ENCODE peak calls at places on chromosomes 6 and 20, in four cellular contexts. G is naive thymus-derived CD4-positive, alpha-beta T cell; J is fibroblast of lung; S is thoracic aorta. T is an unnamed sample.

GRCh38 chr20:51541189-51542032 is 1.1 kb downstream of the NFATC2 start:
- DNase-seq in G (peak; percentile 46), J (peak; percentile 43), S (peak; percentile 42), T (peak; percentile 92)

GRCh38 chr20:54067606-54068174 is 2.7 kb downstream of the BCAS1 start:
- DNase-seq in G (no peak), J (no peak), S (no peak), T (no peak)

GRCh38 chr20:24691901-24692351 is 222.5 kb downstream of the SYNDIG1 start:
- DNase-seq in G (no peak), J (no peak), S (no peak), T (peak; percentile 65)

GRCh38 chr6:7505196-7505699 is 36.2 kb upstream of the DSP start:
- DNase-seq in G (no peak), J (peak; percentile 12), S (no peak), T (no peak)

GRCh38 chr20:52832151-52832550 is 140.0 kb upstream of the TSHZ2 start:
- DNase-seq in G (no peak), J (no peak), S (no peak), T (no peak)

GRCh38 chr6:118706702-118707101 is 55.3 kb upstream of the CEP85L start:
- DNase-seq in G (no peak), J (no peak), S (no peak), T (no peak)

GRCh38 chr6:96909826-96910225 is 12.1 kb upstream of the NDUFAF4 start:
- DNase-seq in G (no peak), J (no peak), S (no peak), T (no peak)

GRCh38 chr20:37042986-37043972 is 52.5 kb downstream of the RBL1 start:
- DNase-seq in G (no peak), J (no peak), S (no peak), T (no peak)

GRCh38 chr20:34074101-34074760 is 37.8 kb downstream of the EIF2S2 start:
- DNase-seq in G (no peak), J (no peak), S (no peak), T (no peak)

GRCh38 chr6:82910394-82910793 is 155.2 kb downstream of the UBE3D start:
- DNase-seq in G (no peak), J (no peak), S (no peak), T (no peak)

GRCh38 chr20:63156221-63156671 is 59.7 kb downstream of the YTHDF1 start:
- DNase-seq in G (no peak), J (no peak), S (no peak), T (no peak)

GRCh38 chr6:133632206-133632605 is 256.7 kb upstream of the TCF21 start:
- DNase-seq in G (no peak), J (peak; percentile 60), S (no peak), T (no peak)

GRCh38 chr6:114220241-114220640 is 122.6 kb downstream of the HS3ST5 start:
- DNase-seq in G (no peak), J (no peak), S (no peak), T (no peak)

GRCh38 chr6:108518714-108519576 is 41.8 kb upstream of the FOXO3 start:
- DNase-seq in G (no peak), J (peak; percentile 25), S (no peak), T (no peak)

GRCh38 chr20:29301624-29302259 is 1955.7 kb upstream of the DEFB115 start:
- DNase-seq in G (no peak), J (no peak), S (no peak), T (no peak)

GRCh38 chr20:29299811-29300578 is 1957.5 kb upstream of the DEFB115 start:
- DNase-seq in G (no peak), J (no peak), S (no peak), T (no peak)

GRCh38 chr20:29298759-29299613 is 1958.5 kb upstream of the DEFB115 start:
- DNase-seq in G (no peak), J (peak; percentile 16), S (no peak), T (no peak)

GRCh38 chr20:29300579-29301551 is 1956.6 kb upstream of the DEFB115 start:
- DNase-seq in G (no peak), J (no peak), S (no peak), T (no peak)

DNA sequence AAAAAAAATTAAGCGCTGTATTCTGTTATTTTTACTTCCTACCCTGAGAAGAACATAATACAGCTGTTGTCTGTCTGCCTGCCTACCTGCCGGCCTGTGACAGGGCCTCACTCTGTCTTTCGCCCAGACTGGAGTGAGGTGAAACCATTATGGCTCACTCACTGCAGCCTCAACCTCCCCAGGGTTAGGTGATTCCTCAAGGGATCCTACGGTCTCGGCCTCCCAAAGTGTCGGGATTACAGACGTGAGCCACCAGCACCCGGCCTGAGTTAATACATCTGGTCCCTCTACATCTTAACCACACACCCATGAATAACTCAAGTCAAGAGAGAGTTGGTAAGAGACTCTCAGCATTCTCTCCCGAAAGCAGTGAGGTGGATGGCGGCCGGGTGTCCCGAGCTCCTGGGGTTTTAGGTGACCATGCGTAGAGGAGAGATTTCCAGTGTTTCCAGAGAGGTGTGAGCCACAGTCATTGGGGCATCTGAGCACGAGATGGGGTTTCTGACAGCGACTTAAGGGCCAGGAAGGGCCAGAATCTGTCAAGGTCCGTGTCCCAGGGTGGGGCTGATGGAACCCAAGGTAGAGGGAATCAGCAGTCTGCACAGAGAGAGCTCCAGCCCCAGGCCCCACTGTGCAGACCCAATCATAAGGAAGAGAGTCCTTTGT is 1954.4 kb upstream of the DEFB115 start:
- DNase-seq in G (no peak), J (no peak), S (no peak), T (no peak)
- H3K9me3 ChIP-seq in G (peaks cover 21% of the 10 kb centered on the region), J (no peaks in the 10 kb centered on the region), S (no peaks in the 10 kb centered on the region), T (no peaks in the 10 kb centered on the region)

GRCh38 chr6:144688713-144689112 is 403.6 kb downstream of the UTRN start:
- DNase-seq in G (no peak), J (no peak), S (no peak), T (no peak)
- H3K9me3 ChIP-seq in G (peaks cover 12% of the 10 kb centered on the region), J (no peaks in the 10 kb centered on the region), S (peaks cover 5% of the 10 kb centered on the region), T (peaks cover 6% of the 10 kb centered on the region)

GRCh38 chr20:39605908-39606307 is 643.8 kb downstream of the DHX35 start:
- DNase-seq in G (no peak), J (no peak), S (no peak), T (no peak)

GRCh38 chr20:39600156-39600555 is 638.0 kb downstream of the DHX35 start:
- DNase-seq in G (no peak), J (no peak), S (no peak), T (no peak)

GRCh38 chr20:39607124-39607523 is 645.0 kb downstream of the DHX35 start:
- DNase-seq in G (no peak), J (no peak), S (no peak), T (no peak)

GRCh38 chr20:39602649-39603048 is 640.5 kb downstream of the DHX35 start:
- DNase-seq in G (no peak), J (no peak), S (no peak), T (no peak)

GRCh38 chr20:39605361-39605760 is 643.2 kb downstream of the DHX35 start:
- DNase-seq in G (no peak), J (no peak), S (no peak), T (no peak)
- H3K9me3 ChIP-seq in G (no peaks in the 10 kb centered on the region), J (no peaks in the 10 kb centered on the region), S (no peaks in the 10 kb centered on the region), T (no peaks in the 10 kb centered on the region)

GRCh38 chr6:164106345-164106769 is 691.8 kb downstream of the QKI start:
- DNase-seq in G (no peak), J (no peak), S (no peak), T (no peak)

GRCh38 chr6:164102701-164103100 is 688.2 kb downstream of the QKI start:
- DNase-seq in G (no peak), J (no peak), S (no peak), T (no peak)

GRCh38 chr6:164107297-164107995 is 692.9 kb downstream of the QKI start:
- DNase-seq in G (no peak), J (peak; percentile 9), S (no peak), T (no peak)

GRCh38 chr6:164105705-164106104 is 691.2 kb downstream of the QKI start:
- DNase-seq in G (no peak), J (no peak), S (no peak), T (no peak)

DNA sequence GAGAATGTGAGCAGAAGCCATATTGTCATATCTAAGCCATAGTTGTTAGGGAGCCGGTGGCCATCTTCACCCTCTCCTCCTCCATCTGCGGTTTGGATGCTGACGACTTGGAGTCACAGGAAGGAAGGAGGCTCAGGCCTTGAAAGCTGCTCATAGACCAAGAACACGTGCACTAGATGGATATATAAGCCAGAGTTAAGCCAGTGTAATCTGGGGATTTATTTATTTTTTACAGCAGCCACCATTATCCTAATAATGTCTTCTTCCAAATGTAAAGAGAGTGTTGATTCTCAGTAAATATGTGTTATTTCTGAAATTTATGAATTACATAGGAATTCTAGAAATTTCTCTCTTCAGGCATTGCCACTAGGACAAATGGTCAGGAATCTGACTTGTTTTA is 689.9 kb downstream of the QKI start:
- DNase-seq in G (no peak), J (no peak), S (no peak), T (no peak)
- H3K9me3 ChIP-seq in G (no peaks in the 10 kb centered on the region), J (no peaks in the 10 kb centered on the region), S (no peaks in the 10 kb centered on the region), T (no peaks in the 10 kb centered on the region)

DNA sequence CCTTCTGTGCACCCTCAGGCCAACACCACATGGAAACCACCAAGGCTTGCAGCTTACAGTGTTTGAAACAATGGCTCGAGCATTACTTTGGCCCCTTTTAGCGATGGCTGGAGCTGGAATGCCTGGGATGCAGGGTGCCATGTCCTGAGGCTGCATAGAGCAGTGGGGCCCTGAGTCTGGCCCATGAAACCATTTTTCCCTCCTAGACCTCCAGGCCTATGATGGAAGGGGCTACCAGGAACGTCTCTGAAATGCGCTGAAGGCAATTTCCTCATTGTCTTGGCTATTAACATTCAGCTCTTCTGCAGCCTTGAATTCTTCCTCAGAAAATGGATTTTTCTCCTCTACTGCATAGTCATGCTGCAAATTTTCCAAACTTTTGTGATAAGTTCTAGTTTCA is 29.9 kb upstream of the SERINC1 start:
- DNase-seq in G (no peak), J (no peak), S (no peak), T (no peak)
- H3K9me3 ChIP-seq in G (peaks cover 33% of the 10 kb centered on the region), J (no peaks in the 10 kb centered on the region), S (peaks cover 14% of the 10 kb centered on the region), T (peaks cover 38% of the 10 kb centered on the region)

GRCh38 chr6:169934699-169935347 is 183.4 kb downstream of the ERMARD start:
- DNase-seq in G (no peak), J (no peak), S (no peak), T (no peak)

GRCh38 chr6:169936355-169936975 is 185.0 kb downstream of the ERMARD start:
- DNase-seq in G (no peak), J (no peak), S (no peak), T (no peak)

GRCh38 chr6:169935348-169935718 is 183.9 kb downstream of the ERMARD start:
- DNase-seq in G (no peak), J (no peak), S (no peak), T (no peak)

GRCh38 chr6:169937389-169938261 is 186.2 kb downstream of the ERMARD start:
- DNase-seq in G (no peak), J (no peak), S (no peak), T (no peak)

DNA sequence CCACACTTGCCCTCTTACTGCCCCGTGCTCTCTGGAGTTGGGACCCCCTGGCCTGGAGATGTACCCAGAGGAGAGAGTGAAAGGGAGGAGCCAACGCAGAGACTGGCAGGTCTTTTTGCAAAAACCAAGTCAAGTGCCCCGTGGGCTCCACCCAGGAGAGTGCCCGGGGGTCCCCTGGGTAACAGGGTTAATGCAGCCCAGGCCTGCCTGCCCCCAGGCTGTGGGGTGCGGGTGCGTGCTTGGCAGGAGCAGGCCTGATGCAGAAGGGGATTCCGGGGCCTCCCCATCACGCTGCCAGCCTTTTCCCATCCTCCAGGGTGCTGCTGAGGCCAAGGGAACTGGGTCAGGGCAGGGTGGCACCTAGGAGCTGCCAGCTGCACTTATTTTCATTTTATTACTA is 184.4 kb downstream of the ERMARD start:
- DNase-seq in G (no peak), J (no peak), S (no peak), T (no peak)
- H3K9me3 ChIP-seq in G (no peaks in the 10 kb centered on the region), J (no peaks in the 10 kb centered on the region), S (no peaks in the 10 kb centered on the region), T (no peaks in the 10 kb centered on the region)

GRCh38 chr6:316753-317038 is 24.4 kb downstream of the DUSP22 start:
- DNase-seq in G (no peak), J (no peak), S (no peak), T (no peak)
- H3K9me3 ChIP-seq in G (no peaks in the 10 kb centered on the region), J (no peaks in the 10 kb centered on the region), S (no peaks in the 10 kb centered on the region), T (no peaks in the 10 kb centered on the region)

GRCh38 chr20:15742627-15743026 is 830.6 kb downstream of the KIF16B start:
- DNase-seq in G (no peak), J (no peak), S (no peak), T (no peak)
- H3K9me3 ChIP-seq in G (no peaks in the 10 kb centered on the region), J (no peaks in the 10 kb centered on the region), S (no peaks in the 10 kb centered on the region), T (no peaks in the 10 kb centered on the region)

T was measured in tibial artery.